ENCODE peak calls at places on chromosomes 3 and 15, in six cellular contexts. Y is mesothelial cell of epicardium, O is ovary, X is OCI-LY7, U is fibroblast of mammary gland, D is Peyer's patch. W is an unnamed sample.

GRCh38 chr15:90496791-90497190 is 32.9 kb upstream of the CRTC3 start:
- DNase-seq in Y (no peak), D (no peak), U (no peak), X (no peak), O (no peak), W (no peak)

GRCh38 chr15:100968043-100968966 is 49.1 kb downstream of the LRRK1 start:
- DNase-seq in D (no peak), O (no peak), U (peak), Y (no peak), X (no peak), W (no peak)

GRCh38 chr3:178960191-178960590 is 111.4 kb downstream of the ZMAT3 start:
- DNase-seq in X (no peak), D (no peak), U (no peak), O (no peak), Y (no peak), W (no peak)

GRCh38 chr3:187150186-187150585 is 10.9 kb upstream of the RPL39L start:
- DNase-seq in D (no peak), O (no peak), Y (no peak), X (no peak), U (no peak), W (no peak)

GRCh38 chr15:60070838-60071493 is 66.9 kb downstream of the FOXB1 start:
- DNase-seq in Y (no peak), O (no peak), U (peak), D (no peak), X (no peak), W (no peak)

GRCh38 chr3:69145688-69146087 is 23.3 kb upstream of the LMOD3 start:
- DNase-seq in O (no peak), X (no peak), D (no peak), U (no peak), Y (no peak), W (no peak)

GRCh38 chr15:65355173-65355982 is 22.4 kb downstream of the IGDCC3 start:
- DNase-seq in D (no peak), O (no peak), U (no peak), Y (no peak), X (no peak), W (no peak)

GRCh38 chr3:21020681-21021080 is 730.3 kb downstream of the ZNF385D start:
- DNase-seq in O (no peak), D (no peak), X (no peak), Y (no peak), U (no peak), W (no peak)

GRCh38 chr3:62139957-62140356 is 233.4 kb downstream of the FEZF2 start:
- DNase-seq in U (peak), O (no peak), D (no peak), Y (no peak), X (no peak), W (no peak)

GRCh38 chr3:184382326-184383032 is 2.6 kb downstream of the CHRD start:
- DNase-seq in Y (no peak), D (no peak), O (no peak), X (no peak), U (no peak), W (no peak)

GRCh38 chr15:45137703-45138102 is 7.9 kb downstream of the DUOX1 start:
- DNase-seq in U (no peak), X (no peak), D (no peak), O (no peak), Y (no peak), W (no peak)

GRCh38 chr15:36577082-36577481 is 2.3 kb upstream of the CDIN1 start:
- DNase-seq in O (no peak), Y (no peak), X (no peak), D (no peak), U (no peak), W (no peak)

GRCh38 chr3:124142389-124142970 is 150.6 kb upstream of the ROPN1 start:
- DNase-seq in D (no peak), U (no peak), Y (no peak), X (no peak), O (no peak), W (no peak)

GRCh38 chr3:195441971-195442572 is 748 bp downstream of the ACAP2 start:
- DNase-seq in O (peak), Y (peak), D (peak), X (peak), U (peak), W (peak)

GRCh38 chr3:148464246-148464645 is 233.5 kb upstream of the AGTR1 start:
- DNase-seq in U (peak), X (no peak), D (no peak), Y (no peak), O (no peak), W (no peak)

GRCh38 chr3:52852419-52852818 is 17.6 kb upstream of the MUSTN1 start:
- DNase-seq in D (no peak), X (no peak), U (no peak), Y (no peak), O (no peak), W (no peak)

GRCh38 chr3:186442162-186442561 is 80.1 kb upstream of the DGKG start:
- DNase-seq in X (no peak), O (no peak), D (no peak), Y (no peak), U (no peak), W (no peak)

GRCh38 chr3:72597756-72598195 is 250.5 kb downstream of the SHQ1 start:
- DNase-seq in X (no peak), Y (no peak), O (no peak), U (no peak), D (no peak), W (no peak)

GRCh38 chr15:65184305-65184943 is 718 bp downstream of the CLPX start:
- DNase-seq in D (peak), X (peak), U (peak), Y (no peak), O (peak), W (peak)

GRCh38 chr15:65524226-65524625 is 6.0 kb upstream of the HACD3 start:
- DNase-seq in D (no peak), U (no peak), X (no peak), O (no peak), Y (no peak), W (no peak)

GRCh38 chr3:141465221-141465620 is 21.6 kb upstream of the RASA2 start:
- DNase-seq in Y (no peak), D (no peak), X (no peak), O (no peak), U (peak), W (no peak)
- TF ChIP-seq CTCF in Y (no peak), D (peak), X (no peak), O (no peak), U (peak), W (no peak)

DNA sequence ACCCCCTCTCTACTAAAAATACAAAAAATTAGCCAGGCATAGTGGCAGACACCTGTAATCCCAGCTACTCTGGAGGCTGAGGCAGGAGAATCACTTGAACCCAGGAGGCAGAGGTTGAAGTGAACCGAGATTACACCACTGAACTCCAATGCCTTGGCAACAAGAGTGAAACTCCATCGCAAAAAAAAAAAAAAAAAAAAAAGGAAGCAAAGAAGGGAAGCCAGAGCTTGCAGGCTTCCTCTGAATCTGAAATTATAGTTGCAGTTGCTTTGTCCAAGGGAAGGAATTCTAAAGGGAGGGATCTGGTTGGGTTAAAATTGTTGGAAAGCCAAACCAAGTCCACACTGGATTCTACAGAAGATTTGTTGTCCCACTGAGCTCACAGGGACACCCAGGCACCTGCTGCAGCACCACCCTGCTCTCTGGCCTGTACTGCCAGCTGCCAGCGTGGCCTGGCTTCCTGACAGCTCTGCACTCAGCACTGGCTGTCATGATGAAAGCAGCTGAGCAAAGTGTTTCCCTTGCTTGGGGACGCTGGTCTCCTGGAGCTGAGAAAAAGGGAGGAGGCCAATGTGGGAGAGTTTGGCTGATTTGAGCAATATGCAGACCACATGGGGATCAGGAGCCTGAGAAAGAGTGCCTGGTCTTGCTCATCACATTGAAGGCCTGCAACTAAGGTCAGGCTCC is 88.8 kb upstream of the HES1 start:
- DNase-seq in D (peak), X (peak), O (no peak), Y (no peak), U (peak), W (peak)
- TF ChIP-seq CTCF in D (no peak), X (no peak), O (no peak), Y (no peak), U (no peak), W (no peak)

GRCh38 chr3:171168551-171168950 is 142.0 kb upstream of the SLC2A2 start:
- DNase-seq in X (no peak), D (no peak), U (no peak), O (no peak), Y (no peak), W (no peak)

GRCh38 chr3:171173732-171174131 is 147.2 kb upstream of the SLC2A2 start:
- DNase-seq in U (no peak), Y (no peak), O (no peak), D (peak), X (no peak), W (no peak)

GRCh38 chr3:171169866-171170265 is 143.3 kb upstream of the SLC2A2 start:
- DNase-seq in U (no peak), X (no peak), Y (no peak), D (no peak), O (no peak), W (no peak)

GRCh38 chr3:171169443-171169842 is 142.9 kb upstream of the SLC2A2 start:
- DNase-seq in U (no peak), Y (no peak), D (no peak), O (no peak), X (no peak), W (no peak)

DNA sequence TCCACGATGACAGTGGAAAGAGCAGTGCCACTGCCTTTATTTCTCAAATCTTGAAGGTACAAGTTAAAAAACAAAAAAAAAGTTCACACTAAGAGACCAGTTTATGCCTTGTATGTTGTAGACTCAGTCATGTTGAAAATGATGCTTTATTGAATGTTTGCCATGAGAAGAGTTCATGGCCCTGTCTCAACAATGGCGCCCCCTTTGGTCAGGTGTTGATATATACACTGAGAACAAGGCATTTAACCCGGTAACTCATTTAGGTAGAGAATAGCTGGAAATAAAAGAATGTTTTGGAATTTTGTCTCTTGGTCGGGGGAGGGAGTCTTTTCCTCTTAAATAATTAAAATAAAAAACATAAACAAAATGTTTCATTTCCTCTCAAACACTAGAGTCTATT is 145.6 kb upstream of the SLC2A2 start:
- DNase-seq in O (no peak), U (no peak), Y (no peak), D (no peak), X (peak), W (no peak)
- TF ChIP-seq CTCF in O (no peak), U (peak), Y (peak), D (no peak), X (peak), W (peak)

DNA sequence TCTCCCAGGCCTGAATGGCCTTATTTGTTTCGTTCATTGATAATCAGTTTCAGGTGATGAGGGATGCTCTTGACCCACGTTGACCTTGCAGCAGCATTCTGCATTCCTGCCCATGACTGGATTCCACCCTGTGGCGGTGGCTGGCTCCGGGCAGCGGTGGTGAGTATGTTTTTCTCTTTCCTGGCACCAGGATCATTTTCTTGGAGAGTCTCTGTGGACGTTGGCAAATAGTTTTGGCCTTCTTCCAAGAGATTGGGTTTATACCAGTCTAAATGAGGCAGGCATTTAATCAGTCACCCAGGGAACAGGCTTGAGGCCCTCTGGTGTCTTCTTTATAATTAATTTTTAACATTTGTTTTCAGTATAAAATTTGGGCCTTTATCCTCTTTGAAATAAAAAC is 176.4 kb upstream of the TOPAZ1 start:
- DNase-seq in U (no peak), Y (no peak), X (no peak), O (no peak), D (no peak), W (no peak)
- TF ChIP-seq CTCF in U (no peak), Y (no peak), X (no peak), O (no peak), D (no peak), W (no peak)

GRCh38 chr3:25441234-25441856 is 13.3 kb downstream of the RARB start:
- DNase-seq in O (no peak), U (no peak), X (peak), D (peak), Y (no peak), W (peak)
- TF ChIP-seq CTCF in O (no peak), U (peak), X (peak), D (peak), Y (peak), W (peak)

DNA sequence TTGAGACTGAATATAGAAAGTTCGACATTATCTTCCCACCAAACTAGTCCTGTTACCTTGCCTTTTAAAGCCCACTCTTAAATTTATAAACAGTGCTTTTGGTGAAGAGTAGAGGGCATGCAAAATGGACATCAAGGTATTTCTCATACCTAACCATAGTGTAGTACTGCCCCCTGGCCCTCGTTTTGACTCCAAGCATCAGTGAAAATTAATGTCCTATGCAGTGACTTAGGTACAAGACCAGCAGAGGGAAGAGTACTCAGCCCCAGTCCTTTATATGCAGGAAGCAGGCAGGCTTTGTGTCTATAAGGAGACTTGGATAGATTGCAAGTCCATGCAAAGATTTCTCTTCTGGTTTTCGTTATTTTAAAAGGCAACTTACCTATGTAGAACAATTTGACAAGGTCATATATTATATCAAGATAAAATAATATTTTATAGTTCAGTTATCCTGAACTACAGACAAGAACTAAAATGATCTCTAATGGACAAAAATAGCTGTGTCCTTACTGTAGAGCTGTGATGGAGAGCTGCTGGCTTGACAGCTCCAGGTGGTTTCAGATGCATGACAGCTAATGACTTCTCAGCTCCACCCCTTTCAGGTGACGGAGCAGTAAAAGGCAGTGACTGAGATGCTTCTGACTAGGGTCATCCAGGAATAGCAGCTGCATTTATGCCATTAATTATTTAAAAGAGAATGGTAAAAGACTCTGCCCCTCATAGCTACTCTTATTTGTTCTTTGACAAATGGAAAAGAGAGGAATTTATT is 646.1 kb downstream of the SQOR start:
- DNase-seq in O (no peak), U (no peak), X (peak), D (no peak), Y (no peak), W (no peak)
- TF ChIP-seq CTCF in O (no peak), U (no peak), X (peak), D (no peak), Y (no peak), W (peak)

DNA sequence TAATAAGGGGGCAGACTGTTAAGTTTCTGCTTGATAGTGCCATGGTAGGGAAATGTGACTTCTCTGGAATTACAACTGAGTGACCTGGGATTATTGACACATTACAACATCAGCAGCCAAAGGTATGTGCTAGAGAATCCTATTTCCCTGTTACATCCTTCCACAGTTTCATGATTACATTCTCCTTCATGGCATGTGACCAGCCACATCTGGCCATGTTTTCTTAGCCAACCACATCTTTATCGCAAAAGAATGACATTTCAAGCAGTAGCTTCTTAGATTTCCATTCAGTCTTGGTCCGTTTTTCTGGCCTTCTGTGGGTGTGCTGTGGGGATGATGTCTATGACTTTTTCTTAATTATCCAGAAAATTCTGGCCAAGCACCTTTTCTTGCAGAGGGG is 45.4 kb upstream of the CTDSPL start:
- DNase-seq in Y (no peak), X (no peak), U (peak), D (no peak), O (no peak), W (no peak)
- TF ChIP-seq CTCF in Y (no peak), X (no peak), U (no peak), D (no peak), O (no peak), W (no peak)

W was measured in DND-41.